ENCODE peak calls at places on chromosomes 4 and X, in four cellular contexts. L is K562, X is H1, U is GM23338. A is an unnamed sample.

GRCh38 chr4:3467601-3468031 is 4.5 kb downstream of the DOK7 start:
- DNase-seq in L (no peak), X (no peak), U (no peak), A (no peak)

GRCh38 chrX:131895002-131895401 is 128.1 kb upstream of the STK26 start:
- DNase-seq in L (no peak), X (no peak), U (no peak), A (no peak)

GRCh38 chrX:100381613-100382012 is 28.5 kb downstream of the PCDH19 start:
- DNase-seq in L (no peak), X (no peak), U (no peak), A (no peak)

GRCh38 chrX:40081679-40082068 is 16.1 kb downstream of the BCOR start:
- DNase-seq in L (no peak), X (no peak), U (no peak), A (no peak)

GRCh38 chr4:159235779-159236368 is 133.0 kb downstream of the RAPGEF2 start:
- DNase-seq in L (no peak), X (no peak), U (no peak), A (no peak)

GRCh38 chr4:164139291-164139690 is 614.6 kb upstream of the SMIM31 start:
- DNase-seq in L (no peak), X (no peak), U (no peak), A (no peak)

GRCh38 chrX:9352683-9353430 is 112.0 kb upstream of the TBL1X start:
- DNase-seq in L (peak; percentile 36), X (no peak), U (no peak), A (no peak)

GRCh38 chrX:72201836-72202536 is 20.4 kb downstream of the PIN4 start:
- DNase-seq in L (no peak), X (no peak), U (no peak), A (no peak)

GRCh38 chr4:166198921-166199320 is 325.9 kb downstream of the TLL1 start:
- DNase-seq in L (no peak), X (no peak), U (no peak), A (no peak)

GRCh38 chr4:167435786-167436185 is 201.5 kb upstream of the SPOCK3 start:
- DNase-seq in L (no peak), X (no peak), U (no peak), A (no peak)

GRCh38 chr4:113749178-113749577 is 12.4 kb downstream of the CAMK2D start:
- DNase-seq in L (no peak), X (no peak), U (no peak), A (no peak)

GRCh38 chr4:174479140-174479539 is 43.1 kb downstream of the HPGD start:
- DNase-seq in L (no peak), X (no peak), U (no peak), A (no peak)

GRCh38 chrX:137051978-137052640 is 18.3 kb upstream of the GPR101 start:
- DNase-seq in L (peak; percentile 84), X (peak; percentile 88), U (peak; percentile 70), A (peak; percentile 79)

GRCh38 chrX:72566448-72566847 is 6.2 kb downstream of the HDAC8 start:
- DNase-seq in L (no peak), X (no peak), U (no peak), A (no peak)

GRCh38 chrX:49840679-49841078 is 11.6 kb downstream of the PAGE4 start:
- DNase-seq in L (peak; percentile 73), X (peak; percentile 63), U (peak; percentile 86), A (peak; percentile 79)

GRCh38 chr4:24840826-24841587 is 45.6 kb downstream of the SOD3 start:
- DNase-seq in L (no peak), X (no peak), U (no peak), A (no peak)
- TF ChIP-seq CREB1 in L (no peak), X (no peak), U (no peak), A (no peak)

DNA sequence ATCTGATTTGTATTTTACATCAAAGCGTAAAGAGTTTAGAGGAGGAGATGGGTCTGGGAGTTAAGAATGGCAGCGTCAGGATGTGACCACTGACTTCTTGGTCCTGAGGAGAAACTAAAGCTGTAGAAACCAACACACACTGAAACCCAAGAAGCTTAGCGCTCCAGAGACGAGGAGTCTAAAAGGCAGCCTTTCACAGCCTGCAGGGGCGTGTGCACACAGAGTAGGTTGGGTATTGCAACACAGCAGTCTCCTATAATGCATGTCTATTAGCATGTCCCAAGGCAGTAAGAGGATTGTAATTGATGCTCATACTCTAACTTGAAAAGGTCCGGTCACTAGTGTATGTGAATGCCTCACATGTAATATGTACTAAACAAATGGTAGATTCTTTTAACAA is 57.4 kb downstream of the PTTG2 start:
- DNase-seq in L (no peak), X (no peak), U (peak; percentile 22), A (no peak)
- TF ChIP-seq CREB1 in L (no peak), X (no peak), U (no peak), A (no peak)

DNA sequence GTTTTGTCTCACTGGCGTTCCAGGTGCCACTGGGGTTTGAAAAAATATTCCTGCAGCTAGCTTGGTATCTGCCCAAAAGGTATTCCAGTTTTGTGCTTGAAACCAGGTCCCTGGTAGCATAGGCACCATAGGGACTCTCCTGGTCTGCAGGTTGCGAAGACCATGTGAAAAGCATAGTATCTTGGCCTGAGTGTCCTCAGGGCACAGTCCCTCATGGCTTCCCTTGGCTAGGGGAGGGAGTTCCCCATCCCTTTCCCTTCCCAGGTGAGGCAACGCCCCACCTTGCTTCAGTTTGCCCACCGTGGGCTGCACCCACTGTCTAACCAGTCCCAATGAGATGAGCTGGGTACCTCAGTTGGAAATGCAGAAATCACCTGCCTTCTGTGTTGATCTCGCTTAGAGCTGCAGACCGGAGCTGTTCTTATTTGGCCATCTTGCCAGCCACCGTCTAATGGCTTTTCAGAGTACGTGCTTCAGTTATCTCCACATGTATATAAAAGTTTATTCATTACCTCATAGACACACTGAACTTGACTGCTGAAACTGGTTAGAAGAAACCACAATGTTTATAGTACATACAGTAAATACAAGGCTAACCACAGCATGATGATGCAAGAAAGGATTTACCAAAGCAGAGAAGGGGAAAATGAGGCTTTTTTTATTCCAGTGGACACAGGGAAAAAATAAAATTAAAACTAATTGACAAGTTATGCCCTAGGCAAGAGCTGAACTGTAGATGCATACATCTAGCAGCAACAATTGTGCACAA is 10.6 kb downstream of the PBDC1 start:
- DNase-seq in L (no peak), X (no peak), U (no peak), A (no peak)
- TF ChIP-seq CREB1 in L (no peak), X (no peak), U (no peak), A (no peak)

DNA sequence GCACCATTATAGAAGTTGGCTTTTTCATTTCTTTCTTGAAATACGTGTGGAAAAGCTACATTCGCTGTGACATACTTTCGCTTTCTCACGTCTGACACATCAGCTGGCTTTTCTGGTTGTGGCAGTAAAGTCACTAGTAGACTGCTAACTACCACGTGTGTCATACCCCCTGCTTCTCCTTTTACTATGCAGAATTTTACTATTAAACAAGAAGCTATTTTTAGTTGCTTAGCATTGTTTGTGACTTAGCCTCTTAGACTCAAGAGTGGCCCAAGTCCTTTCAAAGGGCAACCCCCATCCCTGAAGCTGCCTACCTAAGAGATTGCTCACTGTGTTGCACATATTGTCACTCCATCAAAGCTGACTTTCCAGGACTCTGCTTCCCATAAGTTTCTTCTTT is 2.1 kb upstream of the IL2 start:
- DNase-seq in L (no peak), X (no peak), U (peak; percentile 1), A (no peak)
- TF ChIP-seq CREB1 in L (no peak), X (no peak), U (no peak), A (no peak)

DNA sequence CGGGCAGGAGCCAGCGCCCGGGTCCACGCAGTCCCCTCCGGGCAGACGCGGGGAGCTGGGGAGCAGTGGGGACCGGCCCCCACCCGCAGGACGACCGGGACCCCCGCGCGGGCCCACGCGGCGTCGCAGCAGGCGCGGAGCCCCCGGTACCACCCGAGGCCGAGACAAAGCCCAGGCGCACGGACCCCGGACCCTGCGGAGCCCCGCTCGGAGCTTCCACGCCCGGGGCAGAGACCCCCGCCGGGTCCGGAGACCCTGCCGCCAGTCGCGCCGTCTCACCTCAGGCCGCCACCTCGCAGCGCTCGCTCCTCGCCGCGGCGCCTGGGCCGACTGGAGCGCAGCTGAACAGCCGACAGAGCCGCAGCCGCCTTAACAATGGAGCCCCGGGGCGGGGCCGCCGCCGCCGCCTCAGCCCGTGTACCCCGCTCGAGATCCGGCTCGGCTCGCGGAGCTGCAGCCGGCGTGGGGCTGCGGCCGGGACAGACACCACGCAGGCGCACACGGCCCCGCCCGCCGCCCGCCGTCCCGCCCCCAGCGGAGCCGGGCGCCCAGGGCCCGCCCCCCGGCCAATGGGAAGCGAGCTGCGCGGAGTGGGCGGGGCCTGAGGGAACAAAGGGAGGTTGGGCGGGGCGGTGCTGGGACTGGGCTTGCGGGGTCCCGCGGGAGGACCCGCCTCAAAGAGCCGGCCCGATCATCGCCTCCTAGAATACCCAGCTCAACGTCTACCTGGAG is at the start of gene AFAP1:
- DNase-seq in L (peak; percentile 99), X (peak; percentile 97), U (peak; percentile 96), A (peak; percentile 94)
- TF ChIP-seq CREB1 in L (no peak), X (no peak), U (no peak), A (no peak)

DNA sequence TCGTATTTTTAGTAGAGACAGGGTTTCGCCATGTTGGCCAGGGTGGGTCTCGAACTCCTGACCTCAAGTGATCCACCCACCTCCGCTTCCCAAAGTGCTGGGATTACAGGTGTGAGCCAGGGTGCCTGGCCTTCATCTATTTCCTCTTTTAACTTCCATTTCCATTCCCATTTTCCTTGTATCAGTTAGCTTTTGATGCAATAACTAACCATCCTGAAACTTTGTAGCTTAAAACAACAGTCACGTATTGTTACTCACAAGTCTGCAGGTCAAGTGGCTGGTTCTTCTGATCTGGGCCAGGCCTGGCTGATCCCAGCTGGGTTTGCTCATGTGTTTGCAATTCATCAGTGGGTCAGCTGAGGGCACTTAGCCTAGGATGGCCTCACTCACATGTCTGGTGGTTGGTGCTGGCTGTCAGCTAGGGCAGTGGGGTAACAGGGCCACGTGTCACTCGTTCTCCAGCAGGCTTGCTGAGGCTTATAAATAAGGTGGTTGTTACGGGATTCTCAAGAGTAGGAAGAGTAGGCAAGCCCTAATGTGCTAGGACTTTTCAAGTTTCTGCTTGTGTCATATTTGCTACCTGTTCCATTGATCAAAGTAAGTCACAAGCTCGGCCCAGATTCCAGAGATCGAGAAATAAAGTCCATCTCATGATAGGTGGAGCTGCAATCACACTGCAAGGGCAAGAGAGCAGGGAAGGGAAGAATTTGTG is 88.2 kb downstream of the SOWAHB start:
- DNase-seq in L (peak; percentile 1), X (no peak), U (no peak), A (no peak)
- TF ChIP-seq CREB1 in L (no peak), X (no peak), U (no peak), A (no peak)